ENCODE peak calls at places on chromosomes 5 and 9, in ten cellular contexts. F is upper lobe of left lung, J is ovary, G is HCT116, K is prostate gland, Z is heart left ventricle, O is vagina, U is IMR-90, A is Peyer's patch, X is transverse colon. W is an unnamed sample.

GRCh38 chr5:112492291-112492690 is 73.2 kb upstream of the EPB41L4A start:
- DNase-seq in G (peak; percentile 57), X (peak; percentile 45), O (no peak), A (peak; percentile 41), J (no peak), Z (peak; percentile 60), F (peak; percentile 46), K (no peak), U (peak; percentile 23), W (peak; percentile 40)

GRCh38 chr9:2919347-2919746 is 75.5 kb upstream of the PUM3 start:
- DNase-seq in F (no peak), J (no peak), G (no peak), K (no peak), X (no peak), Z (no peak), U (no peak), O (no peak), A (no peak), W (no peak)

GRCh38 chr9:27154923-27155322 is 45.9 kb downstream of the TEK start:
- DNase-seq in J (no peak), F (peak; percentile 47), K (no peak), O (no peak), X (no peak), A (no peak), U (peak; percentile 95), Z (no peak), G (no peak), W (peak; percentile 49)

GRCh38 chr5:170135796-170136490 is 30.2 kb downstream of the FOXI1 start:
- DNase-seq in G (no peak), A (no peak), K (no peak), O (peak; percentile 47), X (no peak), J (no peak), U (no peak), F (no peak), Z (no peak), W (no peak)

GRCh38 chr9:35110327-35110758 is 5.3 kb downstream of the ATOSB start:
- DNase-seq in F (no peak), A (no peak), Z (peak; percentile 67), J (peak; percentile 46), K (no peak), G (no peak), O (no peak), U (peak; percentile 43), X (no peak), W (peak; percentile 49)

GRCh38 chr9:81069923-81070322 is 619.4 kb downstream of the TLE1 start:
- DNase-seq in O (no peak), A (no peak), K (no peak), J (no peak), Z (no peak), G (no peak), X (no peak), F (no peak), U (peak; percentile 49), W (no peak)

GRCh38 chr9:79944991-79945390 is 373.2 kb downstream of the TLE4 start:
- DNase-seq in X (no peak), J (no peak), A (no peak), Z (no peak), U (no peak), F (no peak), K (no peak), G (no peak), O (no peak), W (no peak)

GRCh38 chr5:142922223-142922952 is 152.2 kb downstream of the ARHGAP26 start:
- DNase-seq in Z (no peak), G (no peak), K (no peak), O (no peak), X (no peak), U (peak; percentile 77), F (no peak), A (no peak), J (no peak), W (no peak)

GRCh38 chr5:68368686-68369359 is 153.3 kb downstream of the PIK3R1 start:
- DNase-seq in Z (no peak), U (peak; percentile 16), A (no peak), G (no peak), F (no peak), K (no peak), X (no peak), J (no peak), O (no peak), W (no peak)

GRCh38 chr9:79060726-79061125 is 511.0 kb upstream of the TLE4 start:
- DNase-seq in J (no peak), A (no peak), F (no peak), X (no peak), G (no peak), O (no peak), U (peak; percentile 73), Z (no peak), K (no peak), W (no peak)

GRCh38 chr9:129836342-129837007 is 1.2 kb downstream of the USP20 start:
- DNase-seq in X (peak; percentile 26), U (no peak), Z (no peak), J (no peak), O (no peak), A (peak; percentile 73), K (no peak), G (no peak), F (peak; percentile 36), W (no peak)

GRCh38 chr9:98603821-98604383 is 104.8 kb downstream of the GABBR2 start:
- DNase-seq in G (no peak), Z (no peak), K (peak; percentile 9), X (no peak), A (no peak), F (no peak), U (peak; percentile 63), J (no peak), O (no peak), W (no peak)

GRCh38 chr9:126916909-126917308 is 2.3 kb downstream of the RALGPS1 start:
- DNase-seq in U (no peak), K (no peak), X (no peak), J (no peak), G (peak; percentile 16), Z (no peak), A (no peak), F (no peak), O (no peak), W (no peak)

GRCh38 chr5:153352685-153353219 is 137.7 kb upstream of the GRIA1 start:
- DNase-seq in K (no peak), Z (no peak), O (no peak), A (no peak), F (no peak), G (no peak), U (no peak), X (no peak), J (no peak), W (no peak)

GRCh38 chr5:170612256-170612656 is 108.4 kb downstream of the KCNIP1 start:
- DNase-seq in Z (no peak), K (no peak), A (no peak), F (no peak), J (no peak), O (no peak), U (no peak), G (no peak), X (no peak), W (no peak)

GRCh38 chr5:75522542-75522941 is 10.9 kb downstream of the POLK start:
- DNase-seq in A (no peak), G (no peak), J (no peak), O (no peak), X (no peak), Z (no peak), K (no peak), F (no peak), U (peak; percentile 10), W (no peak)

GRCh38 chr5:75521195-75521594 is 9.5 kb downstream of the POLK start:
- DNase-seq in X (no peak), G (no peak), K (no peak), F (no peak), U (no peak), O (no peak), A (no peak), Z (no peak), J (no peak), W (no peak)

GRCh38 chr5:75524071-75524470 is 12.4 kb downstream of the POLK start:
- DNase-seq in K (no peak), G (no peak), U (no peak), O (no peak), Z (no peak), A (no peak), J (no peak), X (no peak), F (no peak), W (no peak)

GRCh38 chr5:75523275-75523674 is 11.6 kb downstream of the POLK start:
- DNase-seq in A (no peak), X (no peak), F (no peak), J (no peak), K (no peak), O (no peak), G (no peak), U (no peak), Z (no peak), W (no peak)

GRCh38 chr5:75522025-75522424 is 10.3 kb downstream of the POLK start:
- DNase-seq in F (no peak), G (no peak), A (no peak), J (no peak), U (peak; percentile 4), X (no peak), K (no peak), Z (no peak), O (no peak), W (no peak)
- TF ChIP-seq POLR2A in F (no peak), G (no peak), A (no peak), J (no peak), U (no peak), X (no peak), K (no peak), Z (no peak), O (no peak), W (no peak)

DNA sequence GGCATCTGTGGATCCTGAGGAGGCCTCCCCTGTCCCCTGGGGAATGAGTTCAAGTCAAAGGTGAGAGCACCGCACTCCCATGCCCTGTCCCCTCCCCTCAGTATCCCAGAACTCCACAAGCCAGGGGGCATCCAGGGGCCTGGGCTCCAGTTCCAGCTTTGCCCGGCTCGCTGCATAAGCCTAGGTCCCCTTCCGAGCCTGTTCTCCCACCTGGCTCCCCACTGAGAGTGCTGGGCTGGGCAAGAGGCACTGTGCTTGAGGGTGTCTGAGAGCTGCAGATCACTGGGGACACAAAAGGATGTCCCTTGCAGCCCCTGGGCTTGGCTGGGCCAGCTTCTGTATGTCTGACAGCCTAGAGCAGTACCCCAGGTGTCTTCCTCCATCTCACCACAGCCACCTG is 4.6 kb downstream of the DOK3 start:
- DNase-seq in A (no peak), X (no peak), F (no peak), Z (no peak), O (no peak), U (no peak), J (no peak), K (no peak), G (no peak), W (no peak)
- TF ChIP-seq POLR2A in A (no peak), X (no peak), F (no peak), Z (no peak), O (no peak), U (no peak), J (no peak), K (no peak), G (no peak), W (no peak)

GRCh38 chr5:6748142-6748541 is 34.9 kb downstream of the TENT4A start:
- DNase-seq in Z (no peak), G (no peak), O (no peak), J (no peak), K (no peak), F (no peak), U (no peak), X (peak; percentile 2), A (no peak), W (no peak)
- TF ChIP-seq POLR2A in Z (no peak), G (no peak), O (no peak), J (no peak), K (no peak), F (no peak), U (no peak), X (no peak), A (no peak), W (no peak)

GRCh38 chr5:102921341-102922047 is 166.4 kb downstream of the PAM start:
- DNase-seq in A (no peak), G (no peak), X (no peak), Z (no peak), U (peak; percentile 29), J (no peak), O (no peak), K (no peak), F (no peak), W (no peak)
- TF ChIP-seq POLR2A in A (no peak), G (no peak), X (no peak), Z (no peak), U (no peak), J (no peak), O (no peak), K (no peak), F (no peak), W (no peak)